ENCODE peak calls at places on chromosome 7, in six cellular contexts. One of them, this sample, is unnamed.

GRCh38 chr7:132528695-132529094 is 47.6 kb downstream of the PLXNA4 start:
- DNase-seq in neuronal stem cell: no peak
- DNase-seq in H1: no peak
- DNase-seq in mesenchymal stem cell: no peak
- DNase-seq in IMR-90: no peak
- DNase-seq in H9: no peak
- DNase-seq in this sample: peak

GRCh38 chr7:18013936-18014335 is 13.7 kb downstream of the PRPS1L1 start:
- DNase-seq in neuronal stem cell: no peak
- DNase-seq in H1: no peak
- DNase-seq in mesenchymal stem cell: peak
- DNase-seq in H9: no peak
- DNase-seq in IMR-90: peak
- DNase-seq in this sample: no peak

GRCh38 chr7:32068411-32068905 is 1.7 kb downstream of the PDE1C start:
- DNase-seq in H1: no peak
- DNase-seq in H9: no peak
- DNase-seq in neuronal stem cell: no peak
- DNase-seq in mesenchymal stem cell: no peak
- DNase-seq in IMR-90: no peak
- DNase-seq in this sample: no peak

GRCh38 chr7:129066290-129067131 is 11.6 kb upstream of the TNPO3 start:
- DNase-seq in mesenchymal stem cell: peak
- DNase-seq in H1: no peak
- DNase-seq in H9: peak
- DNase-seq in neuronal stem cell: no peak
- DNase-seq in IMR-90: peak
- DNase-seq in this sample: peak

GRCh38 chr7:129664029-129665012 is 52.8 kb downstream of the NRF1 start:
- DNase-seq in H9: no peak
- DNase-seq in mesenchymal stem cell: peak
- DNase-seq in H1: no peak
- DNase-seq in IMR-90: peak
- DNase-seq in neuronal stem cell: no peak
- DNase-seq in this sample: peak

GRCh38 chr7:144050093-144050492 is 1.3 kb downstream of the OR2A5 start:
- DNase-seq in mesenchymal stem cell: no peak
- DNase-seq in neuronal stem cell: no peak
- DNase-seq in IMR-90: no peak
- DNase-seq in H1: no peak
- DNase-seq in H9: no peak
- DNase-seq in this sample: no peak

GRCh38 chr7:73885975-73886798 is 25.2 kb downstream of the TMEM270 start:
- DNase-seq in H1: no peak
- DNase-seq in H9: peak
- DNase-seq in IMR-90: peak
- DNase-seq in mesenchymal stem cell: no peak
- DNase-seq in neuronal stem cell: no peak
- DNase-seq in this sample: no peak

GRCh38 chr7:159094919-159095915 is 49.5 kb downstream of the VIPR2 start:
- DNase-seq in H9: peak
- DNase-seq in mesenchymal stem cell: no peak
- DNase-seq in neuronal stem cell: no peak
- DNase-seq in IMR-90: no peak
- DNase-seq in H1: no peak
- DNase-seq in this sample: no peak

GRCh38 chr7:44050121-44050914 is 5.8 kb downstream of the DBNL start:
- DNase-seq in mesenchymal stem cell: no peak
- DNase-seq in neuronal stem cell: no peak
- DNase-seq in IMR-90: no peak
- DNase-seq in H1: no peak
- DNase-seq in H9: peak
- DNase-seq in this sample: no peak

GRCh38 chr7:922334-923107 is 32.0 kb downstream of the ADAP1 start:
- DNase-seq in H9: no peak
- DNase-seq in mesenchymal stem cell: no peak
- DNase-seq in H1: no peak
- DNase-seq in IMR-90: no peak
- DNase-seq in neuronal stem cell: no peak
- DNase-seq in this sample: no peak

GRCh38 chr7:37832194-37832593 is 16.2 kb upstream of the NME8 start:
- DNase-seq in neuronal stem cell: no peak
- DNase-seq in IMR-90: no peak
- DNase-seq in H9: no peak
- DNase-seq in H1: no peak
- DNase-seq in mesenchymal stem cell: no peak
- DNase-seq in this sample: peak

GRCh38 chr7:90759752-90760151 is 163.6 kb downstream of the CDK14 start:
- DNase-seq in mesenchymal stem cell: no peak
- DNase-seq in H1: no peak
- DNase-seq in H9: no peak
- DNase-seq in neuronal stem cell: no peak
- DNase-seq in IMR-90: no peak
- DNase-seq in this sample: no peak

GRCh38 chr7:95691464-95691863 is 80.9 kb upstream of the DYNC1I1 start:
- DNase-seq in H9: no peak
- DNase-seq in H1: no peak
- DNase-seq in neuronal stem cell: no peak
- DNase-seq in mesenchymal stem cell: no peak
- DNase-seq in IMR-90: no peak
- DNase-seq in this sample: no peak

GRCh38 chr7:32479574-32480200 is 10.5 kb downstream of the LSM5 start:
- DNase-seq in H1: no peak
- DNase-seq in neuronal stem cell: no peak
- DNase-seq in mesenchymal stem cell: peak
- DNase-seq in IMR-90: peak
- DNase-seq in H9: no peak
- DNase-seq in this sample: peak

GRCh38 chr7:154928136-154929005 is 74.6 kb downstream of the PAXIP1 start:
- DNase-seq in H9: no peak
- DNase-seq in IMR-90: peak
- DNase-seq in mesenchymal stem cell: peak
- DNase-seq in H1: no peak
- DNase-seq in neuronal stem cell: peak
- DNase-seq in this sample: peak

GRCh38 chr7:13508586-13508985 is 480.9 kb downstream of the ETV1 start:
- DNase-seq in mesenchymal stem cell: peak
- DNase-seq in H1: no peak
- DNase-seq in H9: no peak
- DNase-seq in neuronal stem cell: peak
- DNase-seq in IMR-90: no peak
- DNase-seq in this sample: no peak

GRCh38 chr7:151250181-151251095 is 1.9 kb upstream of the SMARCD3 start:
- DNase-seq in H9: no peak
- DNase-seq in neuronal stem cell: no peak
- DNase-seq in H1: no peak
- DNase-seq in IMR-90: no peak
- DNase-seq in mesenchymal stem cell: no peak
- DNase-seq in this sample: no peak

GRCh38 chr7:137923380-137923779 is 76.6 kb upstream of the DGKI start:
- DNase-seq in H1: no peak
- DNase-seq in neuronal stem cell: no peak
- DNase-seq in IMR-90: peak
- DNase-seq in mesenchymal stem cell: peak
- DNase-seq in H9: no peak
- DNase-seq in this sample: no peak

GRCh38 chr7:44776211-44776610 is 20.3 kb upstream of the PPIA start:
- DNase-seq in neuronal stem cell: no peak
- DNase-seq in H9: no peak
- DNase-seq in H1: no peak
- DNase-seq in mesenchymal stem cell: no peak
- DNase-seq in IMR-90: no peak
- DNase-seq in this sample: no peak

GRCh38 chr7:139850906-139851305 is 21.8 kb downstream of the TBXAS1 start:
- DNase-seq in H9: no peak
- DNase-seq in IMR-90: no peak
- DNase-seq in H1: no peak
- DNase-seq in neuronal stem cell: no peak
- DNase-seq in mesenchymal stem cell: no peak
- DNase-seq in this sample: no peak

GRCh38 chr7:139852482-139852845 is 23.4 kb downstream of the TBXAS1 start:
- DNase-seq in H1: no peak
- DNase-seq in IMR-90: no peak
- DNase-seq in H9: no peak
- DNase-seq in mesenchymal stem cell: no peak
- DNase-seq in neuronal stem cell: no peak
- DNase-seq in this sample: no peak

GRCh38 chr7:139854803-139855497 is 25.9 kb downstream of the TBXAS1 start:
- DNase-seq in neuronal stem cell: no peak
- DNase-seq in mesenchymal stem cell: no peak
- DNase-seq in IMR-90: no peak
- DNase-seq in H9: no peak
- DNase-seq in H1: no peak
- DNase-seq in this sample: no peak

GRCh38 chr7:139853576-139854511 is 24.8 kb downstream of the TBXAS1 start:
- DNase-seq in neuronal stem cell: no peak
- DNase-seq in H9: no peak
- DNase-seq in IMR-90: peak
- DNase-seq in H1: no peak
- DNase-seq in mesenchymal stem cell: peak
- DNase-seq in this sample: peak

DNA sequence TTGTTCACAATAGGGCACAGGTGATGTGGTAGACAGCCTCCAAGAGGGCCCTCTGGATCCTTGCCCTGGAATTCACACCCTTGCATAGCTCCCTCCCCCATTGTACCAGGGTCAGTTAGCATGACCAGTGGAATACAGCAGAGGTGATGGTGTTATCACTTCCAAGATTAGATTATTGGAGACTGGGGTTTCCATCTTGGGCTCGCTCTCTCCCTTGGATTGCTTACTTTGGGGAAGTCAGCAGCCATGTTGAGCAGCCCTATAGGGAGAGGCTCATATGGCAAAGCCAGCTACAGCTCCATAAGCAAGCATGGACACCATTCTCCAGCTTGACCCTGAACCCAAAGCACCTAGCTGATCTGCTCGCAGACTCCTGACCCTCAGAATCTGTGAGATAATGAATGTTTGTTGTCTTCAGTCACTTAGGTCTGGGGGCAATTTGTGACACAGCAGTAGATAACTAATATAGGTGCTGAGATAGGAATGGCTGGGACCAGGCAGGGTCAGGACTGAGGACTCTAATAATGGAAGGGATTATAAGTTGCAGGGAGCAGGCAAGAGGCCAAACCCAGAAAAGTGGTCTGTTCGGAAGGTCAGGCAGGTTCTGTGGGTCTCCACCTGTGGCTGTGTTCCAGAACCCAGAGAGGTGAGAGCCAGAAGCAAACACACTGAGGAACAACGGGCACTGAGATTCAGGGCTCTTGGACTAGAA is 22.9 kb downstream of the TBXAS1 start:
- DNase-seq in mesenchymal stem cell: no peak
- DNase-seq in IMR-90: no peak
- DNase-seq in H1: no peak
- DNase-seq in H9: no peak
- DNase-seq in neuronal stem cell: no peak
- DNase-seq in this sample: no peak
- H3K18ac ChIP-seq in mesenchymal stem cell: peak
- H3K18ac ChIP-seq in IMR-90: peak
- H3K18ac ChIP-seq in H1: no peak
- H3K18ac ChIP-seq in H9: no peak
- H3K18ac ChIP-seq in neuronal stem cell: no peak
- H3K18ac ChIP-seq in this sample: no peak

DNA sequence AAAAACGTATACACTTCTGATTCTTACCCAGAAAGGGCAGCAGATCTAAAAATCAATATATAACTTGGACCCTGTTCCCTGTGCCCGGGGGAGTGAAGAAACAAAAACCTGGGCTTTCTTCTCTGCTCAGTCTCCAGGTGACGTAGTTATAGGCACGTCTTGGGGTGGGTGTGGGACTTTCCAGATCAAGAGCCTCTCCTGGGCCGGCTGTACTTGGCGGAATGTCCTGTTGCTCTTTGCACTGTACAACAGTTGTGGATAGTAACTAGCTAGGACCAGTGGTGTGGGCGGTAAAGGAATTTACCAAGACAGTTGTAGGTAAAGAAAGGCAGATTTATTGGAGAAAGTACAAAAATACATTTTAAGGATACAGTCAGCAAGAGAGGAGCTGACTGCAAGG is 40.4 kb upstream of the STEAP4 start:
- DNase-seq in IMR-90: no peak
- DNase-seq in H9: no peak
- DNase-seq in H1: no peak
- DNase-seq in neuronal stem cell: no peak
- DNase-seq in mesenchymal stem cell: no peak
- DNase-seq in this sample: no peak
- H3K27ac ChIP-seq in IMR-90: no peak
- H3K27ac ChIP-seq in H9: no peak
- H3K27ac ChIP-seq in H1: no peak
- H3K27ac ChIP-seq in neuronal stem cell: no peak
- H3K27ac ChIP-seq in mesenchymal stem cell: no peak
- H3K27ac ChIP-seq in this sample: no peak

DNA sequence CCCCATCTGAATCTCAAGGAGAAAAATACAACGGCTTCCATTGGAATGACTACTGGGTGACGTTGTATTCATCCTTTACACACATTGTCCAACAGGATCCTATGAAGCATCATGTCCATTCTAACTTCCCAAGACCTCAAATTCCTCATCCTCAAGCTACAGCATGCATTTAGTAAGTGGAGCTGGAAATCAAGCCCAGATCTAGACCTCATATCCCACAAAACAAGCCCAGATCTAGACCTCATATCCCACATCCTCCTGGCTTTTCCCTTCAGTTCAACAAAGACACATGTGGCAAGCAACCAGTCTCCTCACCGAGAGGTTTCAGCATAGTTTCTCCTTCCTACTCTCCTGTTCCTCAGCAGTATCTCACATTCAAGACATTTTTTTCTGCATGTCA is 12.2 kb downstream of the IGF2BP3 start:
- DNase-seq in H9: no peak
- DNase-seq in neuronal stem cell: no peak
- DNase-seq in IMR-90: no peak
- DNase-seq in H1: no peak
- DNase-seq in mesenchymal stem cell: no peak
- DNase-seq in this sample: peak
- H3K14ac ChIP-seq in H9: no peak
- H3K14ac ChIP-seq in neuronal stem cell: no peak
- H3K14ac ChIP-seq in IMR-90: peak
- H3K14ac ChIP-seq in H1: no peak
- H3K14ac ChIP-seq in mesenchymal stem cell: no peak
- H3K14ac ChIP-seq in this sample: no peak

GRCh38 chr7:22178735-22179134 is 178.2 kb downstream of the RAPGEF5 start:
- DNase-seq in IMR-90: no peak
- DNase-seq in mesenchymal stem cell: no peak
- DNase-seq in neuronal stem cell: no peak
- DNase-seq in H1: no peak
- DNase-seq in H9: no peak
- DNase-seq in this sample: no peak

GRCh38 chr7:22183522-22184280 is 173.3 kb downstream of the RAPGEF5 start:
- DNase-seq in H1: no peak
- DNase-seq in mesenchymal stem cell: no peak
- DNase-seq in H9: no peak
- DNase-seq in IMR-90: no peak
- DNase-seq in neuronal stem cell: no peak
- DNase-seq in this sample: no peak

GRCh38 chr7:22176791-22177412 is 180.1 kb downstream of the RAPGEF5 start:
- DNase-seq in mesenchymal stem cell: no peak
- DNase-seq in H1: no peak
- DNase-seq in H9: no peak
- DNase-seq in neuronal stem cell: no peak
- DNase-seq in IMR-90: no peak
- DNase-seq in this sample: no peak

GRCh38 chr7:22182139-22182538 is 174.8 kb downstream of the RAPGEF5 start:
- DNase-seq in neuronal stem cell: no peak
- DNase-seq in H9: no peak
- DNase-seq in IMR-90: no peak
- DNase-seq in mesenchymal stem cell: no peak
- DNase-seq in H1: no peak
- DNase-seq in this sample: no peak

GRCh38 chr7:22179442-22179879 is 177.5 kb downstream of the RAPGEF5 start:
- DNase-seq in H1: no peak
- DNase-seq in neuronal stem cell: no peak
- DNase-seq in mesenchymal stem cell: no peak
- DNase-seq in H9: no peak
- DNase-seq in IMR-90: no peak
- DNase-seq in this sample: peak
- H3K18ac ChIP-seq in H1: no peak
- H3K18ac ChIP-seq in neuronal stem cell: no peak
- H3K18ac ChIP-seq in mesenchymal stem cell: no peak
- H3K18ac ChIP-seq in H9: no peak
- H3K18ac ChIP-seq in IMR-90: no peak
- H3K18ac ChIP-seq in this sample: no peak